ENCODE peak calls at places on chromosomes 7 and 10, in ten cellular contexts. K is H54; X is CD4-positive, alpha-beta T cell; Z is activated T-helper 9 cell treated with anti-CD3 and anti-CD28 coated beads, Interleukin-2, amount 50 U/mL, for 16 hours; V is kidney epithelial cell; J is HFF-Myc; B is EL; F is Calu3; U is AG10803; Y is stimulated activated CD4-positive, alpha-beta T cell treated with anti-CD3 and anti-CD28 coated beads, Interleukin-1b, Interleukin-23, amount 100 ng/mL, for 48 hours. A is an unnamed sample.

GRCh38 chr10:70341016-70341415 is 41.4 kb downstream of the LRRC20 start:
- DNase-seq in K (no peak), X (no peak), Z (no peak), V (no peak), J (no peak), B (no peak), F (no peak), U (no peak), Y (no peak), A (no peak)

GRCh38 chr7:127950233-127950935 is 80.9 kb downstream of the LRRC4 start:
- DNase-seq in K (no peak), X (no peak), Z (no peak), V (no peak), J (no peak), B (no peak), F (no peak), U (no peak), Y (no peak), A (no peak)

GRCh38 chr10:129973674-129974059 is 9.6 kb upstream of the EBF3 start:
- DNase-seq in K (no peak), X (no peak), Z (no peak), V (no peak), J (no peak), B (no peak), F (no peak), U (no peak), Y (no peak), A (no peak)

GRCh38 chr10:114320249-114321116 is 81.4 kb downstream of the VWA2 start:
- DNase-seq in K (peak), X (no peak), Z (no peak), V (peak), J (no peak), B (no peak), F (peak), U (no peak), Y (no peak), A (no peak)

GRCh38 chr10:22253578-22253882 is 35.7 kb upstream of the EBLN1 start:
- DNase-seq in K (no peak), X (peak), Z (peak), V (no peak), J (no peak), B (no peak), F (no peak), U (no peak), Y (peak), A (no peak)

GRCh38 chr7:46170792-46171191 is 249.7 kb upstream of the IGFBP3 start:
- DNase-seq in K (no peak), X (no peak), Z (no peak), V (no peak), J (no peak), B (peak), F (no peak), U (no peak), Y (no peak), A (no peak)

GRCh38 chr10:13724484-13724883 is 137.7 kb downstream of the PRPF18 start:
- DNase-seq in K (no peak), X (no peak), Z (no peak), V (no peak), J (peak), B (no peak), F (no peak), U (peak), Y (no peak), A (peak)

GRCh38 chr10:23871211-23871610 is 337.7 kb upstream of the KIAA1217 start:
- DNase-seq in K (no peak), X (no peak), Z (no peak), V (no peak), J (no peak), B (no peak), F (no peak), U (no peak), Y (no peak), A (no peak)

GRCh38 chr10:58963101-58963534 is 213.3 kb upstream of the PHYHIPL start:
- DNase-seq in K (no peak), X (no peak), Z (no peak), V (no peak), J (no peak), B (no peak), F (peak), U (no peak), Y (no peak), A (no peak)

GRCh38 chr7:131648491-131648890 is 92.1 kb upstream of the PODXL start:
- DNase-seq in K (no peak), X (no peak), Z (no peak), V (no peak), J (no peak), B (no peak), F (no peak), U (no peak), Y (no peak), A (peak)

GRCh38 chr7:105060394-105060793 is 46.4 kb downstream of the KMT2E start:
- DNase-seq in K (no peak), X (no peak), Z (no peak), V (no peak), J (no peak), B (no peak), F (no peak), U (no peak), Y (no peak), A (no peak)

GRCh38 chr10:28087675-28088351 is 88.9 kb upstream of the ODAD2 start:
- DNase-seq in K (no peak), X (no peak), Z (no peak), V (no peak), J (peak), B (peak), F (peak), U (peak), Y (no peak), A (peak)

GRCh38 chr7:22728416-22729029 is 1.5 kb downstream of the IL6 start:
- DNase-seq in K (peak), X (no peak), Z (no peak), V (peak), J (peak), B (peak), F (peak), U (peak), Y (no peak), A (peak)

GRCh38 chr7:102264367-102264891 is 22.2 kb upstream of the SH2B2 start:
- DNase-seq in K (no peak), X (no peak), Z (no peak), V (no peak), J (peak), B (peak), F (no peak), U (no peak), Y (no peak), A (no peak)

GRCh38 chr7:40221836-40222235 is 87.0 kb downstream of the SUGCT start:
- DNase-seq in K (peak), X (no peak), Z (no peak), V (peak), J (peak), B (peak), F (no peak), U (peak), Y (no peak), A (peak)

GRCh38 chr10:104580321-104580720 is 60.8 kb upstream of the SORCS3 start:
- DNase-seq in K (no peak), X (no peak), Z (no peak), V (no peak), J (no peak), B (peak), F (no peak), U (peak), Y (no peak), A (peak)

GRCh38 chr10:59865101-59865500 is 41.3 kb downstream of the CCDC6 start:
- DNase-seq in K (no peak), X (no peak), Z (no peak), V (peak), J (no peak), B (no peak), F (peak), U (no peak), Y (no peak), A (no peak)

GRCh38 chr7:100602889-100603696 is 930 bp downstream of the PCOLCE start:
- DNase-seq in K (no peak), X (no peak), Z (no peak), V (no peak), J (peak), B (peak), F (no peak), U (peak), Y (no peak), A (peak)

GRCh38 chr7:4707134-4707651 is 25.1 kb downstream of the FOXK1 start:
- DNase-seq in K (no peak), X (no peak), Z (no peak), V (no peak), J (no peak), B (no peak), F (no peak), U (no peak), Y (no peak), A (no peak)

GRCh38 chr10:115001506-115002381 is 63.7 kb downstream of the TRUB1 start:
- DNase-seq in K (no peak), X (no peak), Z (no peak), V (no peak), J (no peak), B (no peak), F (no peak), U (peak), Y (no peak), A (peak)

GRCh38 chr10:16381083-16381482 is 55.7 kb upstream of the PTER start:
- DNase-seq in K (no peak), X (no peak), Z (no peak), V (peak), J (peak), B (no peak), F (peak), U (no peak), Y (no peak), A (no peak)

GRCh38 chr7:5656233-5656632 is 125.2 kb downstream of the RNF216 start:
- DNase-seq in K (no peak), X (no peak), Z (no peak), V (no peak), J (no peak), B (no peak), F (no peak), U (no peak), Y (no peak), A (no peak)

GRCh38 chr7:145903658-145904057 is 212.9 kb upstream of the CNTNAP2 start:
- DNase-seq in K (no peak), X (no peak), Z (no peak), V (no peak), J (no peak), B (no peak), F (no peak), U (no peak), Y (no peak), A (no peak)

GRCh38 chr10:113540845-113541553 is 11.9 kb upstream of the HABP2 start:
- DNase-seq in K (no peak), X (no peak), Z (no peak), V (no peak), J (no peak), B (peak), F (peak), U (no peak), Y (no peak), A (peak)

GRCh38 chr7:33748793-33749192 is 156.5 kb upstream of the BMPER start:
- DNase-seq in K (no peak), X (no peak), Z (no peak), V (no peak), J (no peak), B (no peak), F (no peak), U (no peak), Y (no peak), A (no peak)

GRCh38 chr7:96719164-96719563 is 9.5 kb upstream of the SEM1 start:
- DNase-seq in K (no peak), X (no peak), Z (no peak), V (no peak), J (no peak), B (no peak), F (peak), U (no peak), Y (no peak), A (no peak)

GRCh38 chr10:35308809-35309208 is 27.5 kb upstream of the CCNY start:
- DNase-seq in K (no peak), X (no peak), Z (no peak), V (no peak), J (no peak), B (no peak), F (no peak), U (no peak), Y (no peak), A (no peak)

GRCh38 chr7:27182861-27183681 is 2.0 kb downstream of the HOXA11 start:
- DNase-seq in K (no peak), X (peak), Z (no peak), V (no peak), J (no peak), B (peak), F (no peak), U (no peak), Y (no peak), A (no peak)

GRCh38 chr10:43968076-43968475 is 319.4 kb upstream of the ZNF32 start:
- DNase-seq in K (no peak), X (no peak), Z (no peak), V (no peak), J (no peak), B (no peak), F (no peak), U (no peak), Y (no peak), A (no peak)

GRCh38 chr10:100175873-100176272 is 10.0 kb downstream of the ERLIN1 start:
- DNase-seq in K (no peak), X (no peak), Z (no peak), V (no peak), J (no peak), B (no peak), F (no peak), U (no peak), Y (no peak), A (no peak)

GRCh38 chr10:6347391-6347951 is 144.7 kb downstream of the PFKFB3 start:
- DNase-seq in K (no peak), X (peak), Z (peak), V (peak), J (no peak), B (peak), F (no peak), U (peak), Y (peak), A (peak)

GRCh38 chr7:30922596-30922995 is 10.9 kb downstream of the AQP1 start:
- DNase-seq in K (no peak), X (no peak), Z (no peak), V (no peak), J (no peak), B (no peak), F (no peak), U (no peak), Y (no peak), A (no peak)

GRCh38 chr10:26697922-26698608 is 564 bp downstream of the PDSS1 start:
- DNase-seq in K (no peak), X (no peak), Z (no peak), V (no peak), J (no peak), B (peak), F (no peak), U (no peak), Y (no peak), A (no peak)

GRCh38 chr10:122525788-122526187 is 34.8 kb upstream of the DMBT1 start:
- DNase-seq in K (no peak), X (no peak), Z (no peak), V (no peak), J (no peak), B (no peak), F (peak), U (no peak), Y (no peak), A (no peak)

GRCh38 chr7:13933106-13933505 is 56.4 kb downstream of the ETV1 start:
- DNase-seq in K (no peak), X (no peak), Z (no peak), V (no peak), J (no peak), B (no peak), F (no peak), U (no peak), Y (no peak), A (no peak)

A was measured in AG08395.